ENCODE peak calls at places on chromosomes 3 and 15, in four cellular contexts. One of them, this sample, is unnamed.

GRCh38 chr15:70795311-70795665 is 31.9 kb upstream of the UACA start:
- DNase-seq in A549: peak
- DNase-seq in stomach: no peak
- DNase-seq in body of pancreas: no peak
- DNase-seq in this sample: peak

GRCh38 chr3:143010024-143010423 is 8.7 kb downstream of the U2SURP start:
- DNase-seq in A549: no peak
- DNase-seq in body of pancreas: no peak
- DNase-seq in stomach: no peak
- DNase-seq in this sample: no peak

GRCh38 chr3:60531759-60532158 is 719.5 kb downstream of the FHIT start:
- DNase-seq in stomach: no peak
- DNase-seq in body of pancreas: no peak
- DNase-seq in A549: no peak
- DNase-seq in this sample: no peak

GRCh38 chr15:26882616-26883365 is 15.9 kb downstream of the GABRA5 start:
- DNase-seq in body of pancreas: no peak
- DNase-seq in stomach: no peak
- DNase-seq in A549: no peak
- DNase-seq in this sample: no peak

GRCh38 chr15:84629033-84629432 is 25.1 kb downstream of the WDR73 start:
- DNase-seq in stomach: no peak
- DNase-seq in A549: no peak
- DNase-seq in body of pancreas: no peak
- DNase-seq in this sample: no peak

GRCh38 chr3:138019288-138020069 is 9.5 kb downstream of the CLDN18 start:
- DNase-seq in body of pancreas: no peak
- DNase-seq in A549: no peak
- DNase-seq in stomach: peak
- DNase-seq in this sample: no peak

GRCh38 chr3:14166877-14167605 is 11.4 kb downstream of the XPC start:
- DNase-seq in stomach: no peak
- DNase-seq in body of pancreas: no peak
- DNase-seq in A549: no peak
- DNase-seq in this sample: no peak

GRCh38 chr15:88337993-88338392 is 81.5 kb upstream of the NTRK3 start:
- DNase-seq in body of pancreas: no peak
- DNase-seq in A549: peak
- DNase-seq in stomach: no peak
- DNase-seq in this sample: no peak

GRCh38 chr3:197371521-197372075 is 73.2 kb upstream of the DLG1 start:
- DNase-seq in body of pancreas: no peak
- DNase-seq in stomach: no peak
- DNase-seq in A549: no peak
- DNase-seq in this sample: no peak

GRCh38 chr3:104291437-104291851 is 1075.3 kb upstream of the ALCAM start:
- DNase-seq in stomach: no peak
- DNase-seq in A549: no peak
- DNase-seq in body of pancreas: no peak
- DNase-seq in this sample: no peak

GRCh38 chr3:32951410-32951811 is at the start of gene CCR4:
- DNase-seq in body of pancreas: no peak
- DNase-seq in stomach: no peak
- DNase-seq in A549: no peak
- DNase-seq in this sample: no peak

GRCh38 chr3:111531446-111531845 is 10.6 kb upstream of the CD96 start:
- DNase-seq in stomach: no peak
- DNase-seq in A549: no peak
- DNase-seq in body of pancreas: no peak
- DNase-seq in this sample: no peak

GRCh38 chr3:25747033-25747432 is 36.2 kb downstream of the NGLY1 start:
- DNase-seq in stomach: no peak
- DNase-seq in body of pancreas: no peak
- DNase-seq in A549: no peak
- DNase-seq in this sample: peak

GRCh38 chr3:57998366-57999283 is 9.6 kb upstream of the FLNB start:
- DNase-seq in stomach: peak
- DNase-seq in body of pancreas: peak
- DNase-seq in A549: no peak
- DNase-seq in this sample: no peak

GRCh38 chr3:65785065-65785645 is 253.6 kb downstream of the MAGI1 start:
- DNase-seq in body of pancreas: no peak
- DNase-seq in A549: peak
- DNase-seq in stomach: no peak
- DNase-seq in this sample: peak

GRCh38 chr3:40169983-40170382 is 139.5 kb upstream of the EIF1B start:
- DNase-seq in stomach: no peak
- DNase-seq in A549: no peak
- DNase-seq in body of pancreas: no peak
- DNase-seq in this sample: no peak

GRCh38 chr15:27017168-27017809 is 46.3 kb downstream of the GABRG3 start:
- DNase-seq in body of pancreas: peak
- DNase-seq in A549: peak
- DNase-seq in stomach: peak
- DNase-seq in this sample: peak

GRCh38 chr15:29433050-29433318 is 163.4 kb upstream of the NSMCE3 start:
- DNase-seq in body of pancreas: no peak
- DNase-seq in stomach: no peak
- DNase-seq in A549: no peak
- DNase-seq in this sample: no peak
- TF ChIP-seq POLR2A in body of pancreas: no peak
- TF ChIP-seq POLR2A in stomach: no peak
- TF ChIP-seq POLR2A in A549: no peak
- TF ChIP-seq POLR2A in this sample: no peak

GRCh38 chr3:188401244-188401604 is 247.3 kb downstream of the LPP start:
- DNase-seq in body of pancreas: no peak
- DNase-seq in stomach: no peak
- DNase-seq in A549: no peak
- DNase-seq in this sample: no peak
- TF ChIP-seq POLR2A in body of pancreas: no peak
- TF ChIP-seq POLR2A in stomach: no peak
- TF ChIP-seq POLR2A in A549: no peak
- TF ChIP-seq POLR2A in this sample: no peak

GRCh38 chr3:11720220-11721113 is 76.8 kb upstream of the VGLL4 start:
- DNase-seq in body of pancreas: peak
- DNase-seq in stomach: peak
- DNase-seq in A549: peak
- DNase-seq in this sample: peak
- TF ChIP-seq POLR2A in body of pancreas: peak
- TF ChIP-seq POLR2A in stomach: peak
- TF ChIP-seq POLR2A in A549: peak
- TF ChIP-seq POLR2A in this sample: no peak

DNA sequence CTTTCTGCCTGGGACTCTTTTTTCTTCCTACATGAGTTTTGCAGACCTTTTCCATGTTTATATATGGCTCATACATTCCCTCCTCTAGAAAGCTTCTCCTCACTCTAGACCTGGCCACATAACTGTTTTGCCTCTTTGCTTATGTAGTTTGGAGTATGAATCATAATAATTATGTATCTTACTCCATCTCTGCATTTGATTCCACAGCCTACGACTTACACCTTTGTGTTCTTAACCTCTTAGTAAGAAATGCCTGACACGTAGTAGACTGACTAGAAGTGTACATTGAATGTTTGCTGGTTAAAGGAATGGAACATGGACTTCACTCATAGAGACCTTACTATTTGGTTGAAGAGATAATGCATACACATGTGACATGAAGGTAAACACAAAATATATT is 56.4 kb downstream of the MBNL1 start:
- DNase-seq in body of pancreas: no peak
- DNase-seq in stomach: no peak
- DNase-seq in A549: no peak
- DNase-seq in this sample: no peak
- TF ChIP-seq POLR2A in body of pancreas: no peak
- TF ChIP-seq POLR2A in stomach: no peak
- TF ChIP-seq POLR2A in A549: no peak
- TF ChIP-seq POLR2A in this sample: no peak

GRCh38 chr15:41659190-41659589 is 1.0 kb upstream of the MGA start:
- DNase-seq in A549: no peak
- DNase-seq in body of pancreas: no peak
- DNase-seq in stomach: no peak
- DNase-seq in this sample: no peak

GRCh38 chr15:41659855-41660234 is 360 bp upstream of the MGA start:
- DNase-seq in stomach: no peak
- DNase-seq in body of pancreas: peak
- DNase-seq in A549: no peak
- DNase-seq in this sample: no peak

GRCh38 chr15:41661078-41661528 is 898 bp downstream of the MGA start:
- DNase-seq in body of pancreas: no peak
- DNase-seq in stomach: no peak
- DNase-seq in A549: no peak
- DNase-seq in this sample: no peak

GRCh38 chr15:41661529-41662225 is 1.5 kb downstream of the MGA start:
- DNase-seq in stomach: peak
- DNase-seq in A549: peak
- DNase-seq in body of pancreas: peak
- DNase-seq in this sample: peak

DNA sequence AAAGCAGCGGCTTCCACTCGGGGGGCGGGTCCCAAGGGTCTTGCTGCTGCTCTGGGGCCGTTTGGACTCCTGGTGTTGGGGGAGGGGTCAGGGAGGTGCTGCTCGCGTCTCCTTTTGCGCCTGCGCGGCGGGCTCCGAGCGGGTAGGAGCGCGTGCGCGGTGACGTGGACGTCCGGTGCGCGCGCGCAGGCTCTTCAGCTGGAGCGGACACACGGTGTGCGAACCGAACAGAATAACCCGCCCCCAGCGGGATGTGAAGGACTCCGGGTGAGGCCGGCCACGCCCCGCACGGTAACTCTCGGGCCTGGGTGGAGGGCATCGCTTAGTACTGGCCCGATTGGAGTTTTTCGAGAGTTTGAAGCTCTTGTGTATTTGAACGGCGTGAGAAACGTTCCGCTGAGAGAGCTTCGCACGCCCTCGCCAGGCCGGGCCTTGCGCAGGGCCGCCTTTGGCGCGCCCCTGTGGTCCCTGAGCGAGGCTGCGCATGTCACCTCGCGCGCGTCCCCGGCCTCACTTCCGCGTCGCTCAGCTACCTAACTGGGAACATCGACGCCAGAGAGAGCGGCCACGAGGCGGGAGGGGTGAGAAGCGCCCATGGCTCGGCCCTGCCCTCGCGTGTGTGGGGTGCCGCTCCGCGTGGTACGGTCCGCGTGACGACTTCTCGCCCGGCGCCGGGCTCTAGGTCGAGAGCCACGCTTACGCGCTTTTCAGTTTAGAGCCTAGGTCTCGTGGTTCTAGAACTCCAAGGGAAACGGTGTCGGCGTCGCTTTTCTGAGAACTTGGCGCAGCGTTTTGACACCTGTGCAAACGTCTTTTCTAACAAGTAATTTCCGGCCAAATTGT is at the start of gene MGA:
- DNase-seq in A549: peak
- DNase-seq in body of pancreas: peak
- DNase-seq in stomach: peak
- DNase-seq in this sample: peak
- TF ChIP-seq POLR2A in A549: no peak
- TF ChIP-seq POLR2A in body of pancreas: peak
- TF ChIP-seq POLR2A in stomach: no peak
- TF ChIP-seq POLR2A in this sample: no peak

DNA sequence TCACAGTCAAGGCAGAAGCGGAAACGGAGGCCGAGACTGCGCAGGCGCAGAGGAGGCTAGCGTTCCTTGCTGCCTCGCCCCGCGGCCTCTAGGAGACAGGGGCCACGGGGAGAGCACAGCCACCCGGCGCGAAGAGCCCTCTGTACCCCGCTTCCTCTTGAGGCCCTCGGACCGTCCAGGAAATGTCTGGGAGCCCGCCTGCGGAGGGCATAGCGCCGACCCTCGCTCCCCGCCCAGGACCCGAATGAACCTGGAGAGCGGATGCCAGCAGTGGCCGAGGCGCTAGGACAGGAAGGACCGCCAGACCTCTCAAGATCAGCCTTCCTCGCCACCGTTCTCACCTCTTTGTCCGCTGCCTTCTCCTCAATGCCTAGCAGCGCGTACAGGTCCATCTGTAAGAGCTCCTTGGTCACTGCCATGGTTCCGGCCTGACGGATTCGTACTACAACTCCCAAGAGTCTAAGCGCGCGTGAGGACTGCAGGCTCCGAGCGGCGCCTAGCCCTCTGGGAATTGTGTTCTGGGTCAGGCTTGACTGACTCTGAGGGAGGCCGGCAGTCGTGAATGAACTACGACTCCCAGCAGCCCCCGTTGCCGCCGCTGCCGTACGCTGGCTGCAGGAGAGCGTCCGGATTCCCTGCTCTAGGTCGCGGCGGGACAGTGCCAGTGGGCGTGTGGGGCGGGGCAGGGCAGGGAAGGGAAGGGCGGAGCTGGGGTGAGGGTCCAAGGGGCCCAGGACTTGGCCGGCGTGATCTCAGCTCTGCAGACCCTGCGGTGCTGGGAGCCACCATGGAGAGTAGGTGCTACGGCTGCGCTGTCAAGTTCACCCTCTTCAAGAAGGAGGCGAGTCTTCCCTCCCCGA is at the start of the genes DNAJC17 and ZFYVE19:
- DNase-seq in stomach: peak
- DNase-seq in A549: peak
- DNase-seq in body of pancreas: peak
- DNase-seq in this sample: peak
- TF ChIP-seq POLR2A in stomach: no peak
- TF ChIP-seq POLR2A in A549: peak
- TF ChIP-seq POLR2A in body of pancreas: no peak
- TF ChIP-seq POLR2A in this sample: peak

GRCh38 chr3:48716982-48717746 is at the start of gene IP6K2:
- DNase-seq in A549: peak
- DNase-seq in stomach: peak
- DNase-seq in body of pancreas: peak
- DNase-seq in this sample: peak
- TF ChIP-seq POLR2A in A549: peak
- TF ChIP-seq POLR2A in stomach: peak
- TF ChIP-seq POLR2A in body of pancreas: peak
- TF ChIP-seq POLR2A in this sample: peak

GRCh38 chr3:184563941-184564684 is 2.5 kb downstream of the EPHB3 start:
- DNase-seq in body of pancreas: no peak
- DNase-seq in A549: no peak
- DNase-seq in stomach: no peak
- DNase-seq in this sample: no peak

GRCh38 chr3:184564685-184565385 is 3.2 kb downstream of the EPHB3 start:
- DNase-seq in stomach: no peak
- DNase-seq in body of pancreas: no peak
- DNase-seq in A549: no peak
- DNase-seq in this sample: no peak

GRCh38 chr3:184562146-184562861 is 719 bp downstream of the EPHB3 start:
- DNase-seq in A549: no peak
- DNase-seq in stomach: no peak
- DNase-seq in body of pancreas: no peak
- DNase-seq in this sample: no peak

GRCh38 chr3:184562875-184563568 is 1.4 kb downstream of the EPHB3 start:
- DNase-seq in body of pancreas: peak
- DNase-seq in stomach: no peak
- DNase-seq in A549: no peak
- DNase-seq in this sample: no peak

GRCh38 chr3:184563569-184563925 is 2.0 kb downstream of the EPHB3 start:
- DNase-seq in A549: no peak
- DNase-seq in stomach: no peak
- DNase-seq in body of pancreas: peak
- DNase-seq in this sample: no peak
- TF ChIP-seq POLR2A in A549: no peak
- TF ChIP-seq POLR2A in stomach: no peak
- TF ChIP-seq POLR2A in body of pancreas: no peak
- TF ChIP-seq POLR2A in this sample: no peak